ENCODE peak calls at places on chromosomes 7 and 10, in eight cellular contexts. One of them, this sample, is unnamed.

GRCh38 chr10:35364808-35365207 is 28.5 kb downstream of the CCNY start:
- DNase-seq in stimulated activated CD8-positive, alpha-beta memory T cell treated with anti-CD3 and anti-CD28 coated beads, Interleukin-7, amount 100 ng/mL, for 1 hour: no peak
- DNase-seq in NCI-H1694: no peak
- DNase-seq in GM19239: no peak
- DNase-seq in iPS-NIHi11: no peak
- DNase-seq in ecto neural progenitor cell: no peak
- DNase-seq in hepatocyte: peak; percentile 67
- DNase-seq in right cardiac atrium: no peak
- DNase-seq in this sample: no peak

GRCh38 chr10:97025613-97026242 is 160.0 kb downstream of the SLIT1 start:
- DNase-seq in stimulated activated CD8-positive, alpha-beta memory T cell treated with anti-CD3 and anti-CD28 coated beads, Interleukin-7, amount 100 ng/mL, for 1 hour: no peak
- DNase-seq in NCI-H1694: no peak
- DNase-seq in right cardiac atrium: peak; percentile 60
- DNase-seq in GM19239: peak; percentile 54
- DNase-seq in hepatocyte: peak; percentile 49
- DNase-seq in ecto neural progenitor cell: peak; percentile 76
- DNase-seq in iPS-NIHi11: peak; percentile 79
- DNase-seq in this sample: peak; percentile 71

GRCh38 chr10:119658274-119658673 is 7.1 kb downstream of the BAG3 start:
- DNase-seq in ecto neural progenitor cell: peak; percentile 53
- DNase-seq in hepatocyte: peak; percentile 92
- DNase-seq in NCI-H1694: no peak
- DNase-seq in stimulated activated CD8-positive, alpha-beta memory T cell treated with anti-CD3 and anti-CD28 coated beads, Interleukin-7, amount 100 ng/mL, for 1 hour: no peak
- DNase-seq in iPS-NIHi11: peak; percentile 71
- DNase-seq in GM19239: no peak
- DNase-seq in right cardiac atrium: peak; percentile 93
- DNase-seq in this sample: peak; percentile 95

GRCh38 chr7:70239930-70240329 is 641.7 kb downstream of the AUTS2 start:
- DNase-seq in NCI-H1694: no peak
- DNase-seq in ecto neural progenitor cell: peak; percentile 55
- DNase-seq in hepatocyte: no peak
- DNase-seq in GM19239: no peak
- DNase-seq in stimulated activated CD8-positive, alpha-beta memory T cell treated with anti-CD3 and anti-CD28 coated beads, Interleukin-7, amount 100 ng/mL, for 1 hour: no peak
- DNase-seq in iPS-NIHi11: no peak
- DNase-seq in right cardiac atrium: no peak
- DNase-seq in this sample: no peak

GRCh38 chr7:50202052-50202555 is 102.4 kb upstream of the IKZF1 start:
- DNase-seq in hepatocyte: no peak
- DNase-seq in iPS-NIHi11: no peak
- DNase-seq in ecto neural progenitor cell: no peak
- DNase-seq in GM19239: no peak
- DNase-seq in NCI-H1694: no peak
- DNase-seq in right cardiac atrium: no peak
- DNase-seq in stimulated activated CD8-positive, alpha-beta memory T cell treated with anti-CD3 and anti-CD28 coated beads, Interleukin-7, amount 100 ng/mL, for 1 hour: no peak
- DNase-seq in this sample: peak; percentile 67

GRCh38 chr7:26648429-26649015 is 215.9 kb downstream of the SKAP2 start:
- DNase-seq in hepatocyte: no peak
- DNase-seq in iPS-NIHi11: no peak
- DNase-seq in GM19239: no peak
- DNase-seq in right cardiac atrium: no peak
- DNase-seq in stimulated activated CD8-positive, alpha-beta memory T cell treated with anti-CD3 and anti-CD28 coated beads, Interleukin-7, amount 100 ng/mL, for 1 hour: no peak
- DNase-seq in NCI-H1694: no peak
- DNase-seq in ecto neural progenitor cell: no peak
- DNase-seq in this sample: no peak

GRCh38 chr7:139602143-139602722 is 78.7 kb downstream of the CLEC2L start:
- DNase-seq in NCI-H1694: peak; percentile 5
- DNase-seq in GM19239: no peak
- DNase-seq in right cardiac atrium: no peak
- DNase-seq in stimulated activated CD8-positive, alpha-beta memory T cell treated with anti-CD3 and anti-CD28 coated beads, Interleukin-7, amount 100 ng/mL, for 1 hour: no peak
- DNase-seq in hepatocyte: peak; percentile 49
- DNase-seq in iPS-NIHi11: peak; percentile 56
- DNase-seq in ecto neural progenitor cell: peak; percentile 27
- DNase-seq in this sample: no peak

GRCh38 chr7:33093266-33093665 is 15.9 kb downstream of the RP9 start:
- DNase-seq in GM19239: no peak
- DNase-seq in stimulated activated CD8-positive, alpha-beta memory T cell treated with anti-CD3 and anti-CD28 coated beads, Interleukin-7, amount 100 ng/mL, for 1 hour: no peak
- DNase-seq in NCI-H1694: no peak
- DNase-seq in ecto neural progenitor cell: no peak
- DNase-seq in hepatocyte: no peak
- DNase-seq in right cardiac atrium: no peak
- DNase-seq in iPS-NIHi11: no peak
- DNase-seq in this sample: no peak

GRCh38 chr7:68994841-68995240 is 603.4 kb upstream of the AUTS2 start:
- DNase-seq in ecto neural progenitor cell: no peak
- DNase-seq in GM19239: no peak
- DNase-seq in right cardiac atrium: no peak
- DNase-seq in NCI-H1694: no peak
- DNase-seq in iPS-NIHi11: no peak
- DNase-seq in hepatocyte: no peak
- DNase-seq in stimulated activated CD8-positive, alpha-beta memory T cell treated with anti-CD3 and anti-CD28 coated beads, Interleukin-7, amount 100 ng/mL, for 1 hour: no peak
- DNase-seq in this sample: no peak

GRCh38 chr7:5533821-5534367 is 110.3 kb upstream of the TNRC18 start:
- DNase-seq in stimulated activated CD8-positive, alpha-beta memory T cell treated with anti-CD3 and anti-CD28 coated beads, Interleukin-7, amount 100 ng/mL, for 1 hour: no peak
- DNase-seq in iPS-NIHi11: peak; percentile 10
- DNase-seq in ecto neural progenitor cell: no peak
- DNase-seq in GM19239: no peak
- DNase-seq in NCI-H1694: no peak
- DNase-seq in hepatocyte: peak; percentile 69
- DNase-seq in right cardiac atrium: no peak
- DNase-seq in this sample: no peak

GRCh38 chr7:108210796-108211195 is 80.6 kb upstream of the LAMB4 start:
- DNase-seq in NCI-H1694: no peak
- DNase-seq in stimulated activated CD8-positive, alpha-beta memory T cell treated with anti-CD3 and anti-CD28 coated beads, Interleukin-7, amount 100 ng/mL, for 1 hour: no peak
- DNase-seq in right cardiac atrium: no peak
- DNase-seq in GM19239: no peak
- DNase-seq in hepatocyte: no peak
- DNase-seq in ecto neural progenitor cell: no peak
- DNase-seq in iPS-NIHi11: no peak
- DNase-seq in this sample: no peak

GRCh38 chr7:90474284-90475210 is 5.1 kb downstream of the PTTG1IP2 start:
- DNase-seq in right cardiac atrium: no peak
- DNase-seq in NCI-H1694: no peak
- DNase-seq in ecto neural progenitor cell: no peak
- DNase-seq in iPS-NIHi11: no peak
- DNase-seq in GM19239: no peak
- DNase-seq in hepatocyte: no peak
- DNase-seq in stimulated activated CD8-positive, alpha-beta memory T cell treated with anti-CD3 and anti-CD28 coated beads, Interleukin-7, amount 100 ng/mL, for 1 hour: no peak
- DNase-seq in this sample: no peak

GRCh38 chr10:110226555-110226925 is 19.1 kb downstream of the MXI1 start:
- DNase-seq in NCI-H1694: peak; percentile 76
- DNase-seq in ecto neural progenitor cell: peak; percentile 92
- DNase-seq in iPS-NIHi11: peak; percentile 84
- DNase-seq in right cardiac atrium: peak; percentile 96
- DNase-seq in stimulated activated CD8-positive, alpha-beta memory T cell treated with anti-CD3 and anti-CD28 coated beads, Interleukin-7, amount 100 ng/mL, for 1 hour: peak; percentile 62
- DNase-seq in GM19239: peak; percentile 54
- DNase-seq in hepatocyte: peak; percentile 96
- DNase-seq in this sample: peak; percentile 95

GRCh38 chr7:91289633-91290260 is 25.5 kb downstream of the FZD1 start:
- DNase-seq in NCI-H1694: no peak
- DNase-seq in right cardiac atrium: no peak
- DNase-seq in stimulated activated CD8-positive, alpha-beta memory T cell treated with anti-CD3 and anti-CD28 coated beads, Interleukin-7, amount 100 ng/mL, for 1 hour: no peak
- DNase-seq in GM19239: no peak
- DNase-seq in iPS-NIHi11: no peak
- DNase-seq in ecto neural progenitor cell: no peak
- DNase-seq in hepatocyte: no peak
- DNase-seq in this sample: no peak

GRCh38 chr7:120373174-120373573 is 100.2 kb downstream of the KCND2 start:
- DNase-seq in hepatocyte: no peak
- DNase-seq in iPS-NIHi11: no peak
- DNase-seq in right cardiac atrium: no peak
- DNase-seq in stimulated activated CD8-positive, alpha-beta memory T cell treated with anti-CD3 and anti-CD28 coated beads, Interleukin-7, amount 100 ng/mL, for 1 hour: no peak
- DNase-seq in NCI-H1694: no peak
- DNase-seq in ecto neural progenitor cell: no peak
- DNase-seq in GM19239: no peak
- DNase-seq in this sample: no peak

GRCh38 chr10:72794260-72794659 is 99.3 kb upstream of the OIT3 start:
- DNase-seq in GM19239: no peak
- DNase-seq in stimulated activated CD8-positive, alpha-beta memory T cell treated with anti-CD3 and anti-CD28 coated beads, Interleukin-7, amount 100 ng/mL, for 1 hour: no peak
- DNase-seq in hepatocyte: no peak
- DNase-seq in ecto neural progenitor cell: no peak
- DNase-seq in NCI-H1694: no peak
- DNase-seq in iPS-NIHi11: no peak
- DNase-seq in right cardiac atrium: no peak
- DNase-seq in this sample: no peak

GRCh38 chr7:27346531-27347260 is 104.1 kb downstream of the EVX1 start:
- DNase-seq in stimulated activated CD8-positive, alpha-beta memory T cell treated with anti-CD3 and anti-CD28 coated beads, Interleukin-7, amount 100 ng/mL, for 1 hour: no peak
- DNase-seq in iPS-NIHi11: peak; percentile 20
- DNase-seq in right cardiac atrium: peak; percentile 45
- DNase-seq in hepatocyte: peak; percentile 92
- DNase-seq in ecto neural progenitor cell: no peak
- DNase-seq in GM19239: no peak
- DNase-seq in NCI-H1694: no peak
- DNase-seq in this sample: no peak

GRCh38 chr7:130486114-130486962 is 5.5 kb upstream of the MEST start:
- DNase-seq in ecto neural progenitor cell: peak; percentile 86
- DNase-seq in right cardiac atrium: peak; percentile 82
- DNase-seq in NCI-H1694: no peak
- DNase-seq in stimulated activated CD8-positive, alpha-beta memory T cell treated with anti-CD3 and anti-CD28 coated beads, Interleukin-7, amount 100 ng/mL, for 1 hour: no peak
- DNase-seq in iPS-NIHi11: peak; percentile 96
- DNase-seq in hepatocyte: peak; percentile 74
- DNase-seq in GM19239: no peak
- DNase-seq in this sample: peak; percentile 95

GRCh38 chr7:117283371-117283770 is 39.5 kb downstream of the WNT2 start:
- DNase-seq in hepatocyte: no peak
- DNase-seq in stimulated activated CD8-positive, alpha-beta memory T cell treated with anti-CD3 and anti-CD28 coated beads, Interleukin-7, amount 100 ng/mL, for 1 hour: no peak
- DNase-seq in right cardiac atrium: no peak
- DNase-seq in ecto neural progenitor cell: no peak
- DNase-seq in GM19239: no peak
- DNase-seq in NCI-H1694: no peak
- DNase-seq in iPS-NIHi11: no peak
- DNase-seq in this sample: peak; percentile 68

GRCh38 chr7:71131256-71131752 is 640 bp upstream of the GALNT17 start:
- DNase-seq in ecto neural progenitor cell: peak; percentile 89
- DNase-seq in hepatocyte: peak; percentile 79
- DNase-seq in iPS-NIHi11: peak; percentile 85
- DNase-seq in NCI-H1694: no peak
- DNase-seq in GM19239: no peak
- DNase-seq in right cardiac atrium: peak; percentile 47
- DNase-seq in stimulated activated CD8-positive, alpha-beta memory T cell treated with anti-CD3 and anti-CD28 coated beads, Interleukin-7, amount 100 ng/mL, for 1 hour: no peak
- DNase-seq in this sample: peak; percentile 86

GRCh38 chr7:147282204-147282603 is 1165.6 kb downstream of the CNTNAP2 start:
- DNase-seq in stimulated activated CD8-positive, alpha-beta memory T cell treated with anti-CD3 and anti-CD28 coated beads, Interleukin-7, amount 100 ng/mL, for 1 hour: no peak
- DNase-seq in right cardiac atrium: no peak
- DNase-seq in iPS-NIHi11: no peak
- DNase-seq in NCI-H1694: no peak
- DNase-seq in GM19239: no peak
- DNase-seq in hepatocyte: no peak
- DNase-seq in ecto neural progenitor cell: no peak
- DNase-seq in this sample: no peak

GRCh38 chr10:128268015-128268722 is 141.9 kb upstream of the MKI67 start:
- DNase-seq in GM19239: no peak
- DNase-seq in hepatocyte: peak; percentile 85
- DNase-seq in stimulated activated CD8-positive, alpha-beta memory T cell treated with anti-CD3 and anti-CD28 coated beads, Interleukin-7, amount 100 ng/mL, for 1 hour: no peak
- DNase-seq in iPS-NIHi11: peak; percentile 83
- DNase-seq in NCI-H1694: peak; percentile 49
- DNase-seq in right cardiac atrium: peak; percentile 70
- DNase-seq in ecto neural progenitor cell: peak; percentile 86
- DNase-seq in this sample: peak; percentile 83

GRCh38 chr7:44988718-44989117 is 9.9 kb upstream of the MYO1G start:
- DNase-seq in stimulated activated CD8-positive, alpha-beta memory T cell treated with anti-CD3 and anti-CD28 coated beads, Interleukin-7, amount 100 ng/mL, for 1 hour: no peak
- DNase-seq in iPS-NIHi11: no peak
- DNase-seq in NCI-H1694: no peak
- DNase-seq in ecto neural progenitor cell: no peak
- DNase-seq in right cardiac atrium: no peak
- DNase-seq in hepatocyte: no peak
- DNase-seq in GM19239: no peak
- DNase-seq in this sample: no peak

GRCh38 chr10:89637108-89637507 is 7.9 kb downstream of the PANK1 start:
- DNase-seq in iPS-NIHi11: no peak
- DNase-seq in NCI-H1694: no peak
- DNase-seq in stimulated activated CD8-positive, alpha-beta memory T cell treated with anti-CD3 and anti-CD28 coated beads, Interleukin-7, amount 100 ng/mL, for 1 hour: no peak
- DNase-seq in ecto neural progenitor cell: no peak
- DNase-seq in GM19239: no peak
- DNase-seq in right cardiac atrium: no peak
- DNase-seq in hepatocyte: no peak
- DNase-seq in this sample: no peak

This sample was measured in islet precursor cell.